ENCODE peak calls at places on chromosomes 6 and 20, in seven cellular contexts. One of them, this sample, is unnamed.
A peak's percentile ranks its signal among the peaks of the same experiment; 100 is the strongest.

GRCh38 chr6:39543117-39543516 is 182.1 kb downstream of the KIF6 start:
- DNase-seq in ovary: no peak
- DNase-seq in SK-N-SH: no peak
- DNase-seq in HepG2: no peak
- DNase-seq in stomach: no peak
- DNase-seq in tibial nerve: no peak
- DNase-seq in transverse colon: peak; percentile 23
- DNase-seq in this sample: peak; percentile 93

GRCh38 chr6:92538296-92538695 is 881.1 kb downstream of the EPHA7 start:
- DNase-seq in ovary: no peak
- DNase-seq in SK-N-SH: no peak
- DNase-seq in HepG2: no peak
- DNase-seq in stomach: no peak
- DNase-seq in tibial nerve: no peak
- DNase-seq in transverse colon: no peak
- DNase-seq in this sample: no peak

GRCh38 chr6:132768051-132768517 is 10.4 kb upstream of the VNN2 start:
- DNase-seq in ovary: no peak
- DNase-seq in SK-N-SH: peak; percentile 3
- DNase-seq in HepG2: peak; percentile 55
- DNase-seq in stomach: peak; percentile 52
- DNase-seq in tibial nerve: peak; percentile 13
- DNase-seq in transverse colon: peak; percentile 21
- DNase-seq in this sample: no peak

GRCh38 chr20:3866464-3866863 is 19.8 kb downstream of the MAVS start:
- DNase-seq in ovary: no peak
- DNase-seq in SK-N-SH: no peak
- DNase-seq in HepG2: no peak
- DNase-seq in stomach: no peak
- DNase-seq in tibial nerve: no peak
- DNase-seq in transverse colon: no peak
- DNase-seq in this sample: no peak

GRCh38 chr6:31356216-31356945 is 598 bp downstream of the HLA-B start:
- DNase-seq in ovary: peak; percentile 44
- DNase-seq in SK-N-SH: peak; percentile 20
- DNase-seq in HepG2: no peak
- DNase-seq in stomach: peak; percentile 49
- DNase-seq in tibial nerve: peak; percentile 24
- DNase-seq in transverse colon: peak; percentile 64
- DNase-seq in this sample: peak; percentile 88

GRCh38 chr6:136990754-136991153 is 54.0 kb downstream of the IL20RA start:
- DNase-seq in ovary: no peak
- DNase-seq in SK-N-SH: peak; percentile 36
- DNase-seq in HepG2: no peak
- DNase-seq in stomach: no peak
- DNase-seq in tibial nerve: no peak
- DNase-seq in transverse colon: no peak
- DNase-seq in this sample: no peak

GRCh38 chr6:166729658-166730057 is 102.6 kb upstream of the RPS6KA2 start:
- DNase-seq in ovary: no peak
- DNase-seq in SK-N-SH: no peak
- DNase-seq in HepG2: no peak
- DNase-seq in stomach: no peak
- DNase-seq in tibial nerve: no peak
- DNase-seq in transverse colon: no peak
- DNase-seq in this sample: no peak

GRCh38 chr6:33633462-33634158 is 12.5 kb downstream of the ITPR3 start:
- DNase-seq in ovary: peak; percentile 79
- DNase-seq in SK-N-SH: peak; percentile 90
- DNase-seq in HepG2: no peak
- DNase-seq in stomach: peak; percentile 84
- DNase-seq in tibial nerve: peak; percentile 60
- DNase-seq in transverse colon: peak; percentile 84
- DNase-seq in this sample: no peak

GRCh38 chr6:158803733-158804143 is 15.4 kb downstream of the EZR start:
- DNase-seq in ovary: no peak
- DNase-seq in SK-N-SH: no peak
- DNase-seq in HepG2: no peak
- DNase-seq in stomach: peak; percentile 34
- DNase-seq in tibial nerve: no peak
- DNase-seq in transverse colon: no peak
- DNase-seq in this sample: no peak

GRCh38 chr6:62367601-62368000 is 81.6 kb upstream of the KHDRBS2 start:
- DNase-seq in ovary: no peak
- DNase-seq in SK-N-SH: no peak
- DNase-seq in HepG2: no peak
- DNase-seq in stomach: no peak
- DNase-seq in tibial nerve: no peak
- DNase-seq in transverse colon: no peak
- DNase-seq in this sample: no peak

GRCh38 chr6:19452495-19452894 is 384.7 kb upstream of the ID4 start:
- DNase-seq in ovary: no peak
- DNase-seq in SK-N-SH: no peak
- DNase-seq in HepG2: no peak
- DNase-seq in stomach: no peak
- DNase-seq in tibial nerve: no peak
- DNase-seq in transverse colon: no peak
- DNase-seq in this sample: no peak

GRCh38 chr6:103236923-103237322 is 1622.8 kb downstream of the HACE1 start:
- DNase-seq in ovary: no peak
- DNase-seq in SK-N-SH: no peak
- DNase-seq in HepG2: no peak
- DNase-seq in stomach: no peak
- DNase-seq in tibial nerve: no peak
- DNase-seq in transverse colon: no peak
- DNase-seq in this sample: no peak

GRCh38 chr6:11357285-11357684 is 124.8 kb upstream of the NEDD9 start:
- DNase-seq in ovary: no peak
- DNase-seq in SK-N-SH: no peak
- DNase-seq in HepG2: no peak
- DNase-seq in stomach: no peak
- DNase-seq in tibial nerve: no peak
- DNase-seq in transverse colon: no peak
- DNase-seq in this sample: no peak

GRCh38 chr20:4045741-4046140 is 30.4 kb upstream of the RNF24 start:
- DNase-seq in ovary: no peak
- DNase-seq in SK-N-SH: no peak
- DNase-seq in HepG2: no peak
- DNase-seq in stomach: no peak
- DNase-seq in tibial nerve: no peak
- DNase-seq in transverse colon: no peak
- DNase-seq in this sample: no peak

GRCh38 chr20:24443436-24443835 is 26.0 kb upstream of the SYNDIG1 start:
- DNase-seq in ovary: no peak
- DNase-seq in SK-N-SH: no peak
- DNase-seq in HepG2: no peak
- DNase-seq in stomach: no peak
- DNase-seq in tibial nerve: no peak
- DNase-seq in transverse colon: no peak
- DNase-seq in this sample: no peak

GRCh38 chr6:163367388-163368183 is 46.9 kb upstream of the QKI start:
- DNase-seq in ovary: no peak
- DNase-seq in SK-N-SH: no peak
- DNase-seq in HepG2: no peak
- DNase-seq in stomach: no peak
- DNase-seq in tibial nerve: no peak
- DNase-seq in transverse colon: no peak
- DNase-seq in this sample: no peak

GRCh38 chr6:2899596-2899995 is 3.5 kb downstream of the SERPINB9 start:
- DNase-seq in ovary: no peak
- DNase-seq in SK-N-SH: no peak
- DNase-seq in HepG2: no peak
- DNase-seq in stomach: no peak
- DNase-seq in tibial nerve: no peak
- DNase-seq in transverse colon: no peak
- DNase-seq in this sample: no peak

GRCh38 chr6:35296931-35297330 is 687 bp upstream of the DEF6 start:
- DNase-seq in ovary: no peak
- DNase-seq in SK-N-SH: no peak
- DNase-seq in HepG2: no peak
- DNase-seq in stomach: no peak
- DNase-seq in tibial nerve: no peak
- DNase-seq in transverse colon: no peak
- DNase-seq in this sample: no peak

GRCh38 chr6:108492131-108492766 is 68.5 kb upstream of the FOXO3 start:
- DNase-seq in ovary: no peak
- DNase-seq in SK-N-SH: peak; percentile 39
- DNase-seq in HepG2: peak; percentile 25
- DNase-seq in stomach: no peak
- DNase-seq in tibial nerve: no peak
- DNase-seq in transverse colon: no peak
- DNase-seq in this sample: no peak

GRCh38 chr20:1628621-1629020 is 8.8 kb upstream of the SIRPB1 start:
- DNase-seq in ovary: no peak
- DNase-seq in SK-N-SH: no peak
- DNase-seq in HepG2: no peak
- DNase-seq in stomach: no peak
- DNase-seq in tibial nerve: no peak
- DNase-seq in transverse colon: no peak
- DNase-seq in this sample: peak; percentile 39

GRCh38 chr6:127176175-127176574 is 57.7 kb downstream of the RSPO3 start:
- DNase-seq in ovary: no peak
- DNase-seq in SK-N-SH: no peak
- DNase-seq in HepG2: no peak
- DNase-seq in stomach: no peak
- DNase-seq in tibial nerve: no peak
- DNase-seq in transverse colon: no peak
- DNase-seq in this sample: no peak

GRCh38 chr6:107246972-107247615 is 131.8 kb upstream of the BEND3 start:
- DNase-seq in ovary: no peak
- DNase-seq in SK-N-SH: no peak
- DNase-seq in HepG2: no peak
- DNase-seq in stomach: no peak
- DNase-seq in tibial nerve: no peak
- DNase-seq in transverse colon: no peak
- DNase-seq in this sample: no peak

GRCh38 chr6:131060311-131060710 is 2.7 kb downstream of the EPB41L2 start:
- DNase-seq in ovary: no peak
- DNase-seq in SK-N-SH: no peak
- DNase-seq in HepG2: no peak
- DNase-seq in stomach: no peak
- DNase-seq in tibial nerve: no peak
- DNase-seq in transverse colon: no peak
- DNase-seq in this sample: no peak

GRCh38 chr6:135304883-135305282 is 123.8 kb downstream of the MYB start:
- DNase-seq in ovary: no peak
- DNase-seq in SK-N-SH: no peak
- DNase-seq in HepG2: no peak
- DNase-seq in stomach: no peak
- DNase-seq in tibial nerve: no peak
- DNase-seq in transverse colon: no peak
- DNase-seq in this sample: no peak
- TF ChIP-seq EP300 in ovary: no peak
- TF ChIP-seq EP300 in SK-N-SH: no peak
- TF ChIP-seq EP300 in HepG2: no peak
- TF ChIP-seq EP300 in stomach: no peak
- TF ChIP-seq EP300 in tibial nerve: no peak
- TF ChIP-seq EP300 in transverse colon: no peak
- TF ChIP-seq EP300 in this sample: no peak

GRCh38 chr20:37229300-37229699 is 32.3 kb downstream of the GHRH start:
- DNase-seq in ovary: no peak
- DNase-seq in SK-N-SH: no peak
- DNase-seq in HepG2: no peak
- DNase-seq in stomach: no peak
- DNase-seq in tibial nerve: no peak
- DNase-seq in transverse colon: no peak
- DNase-seq in this sample: no peak
- H3K36me3 ChIP-seq in ovary: no peaks in the 10 kb centered on the region
- H3K36me3 ChIP-seq in SK-N-SH: peaks cover 75% of the 10 kb centered on the region
- H3K36me3 ChIP-seq in HepG2: peaks cover 98% of the 10 kb centered on the region
- H3K36me3 ChIP-seq in stomach: peaks cover 100% of the 10 kb centered on the region
- H3K36me3 ChIP-seq in tibial nerve: peaks cover 2% of the 10 kb centered on the region
- H3K36me3 ChIP-seq in transverse colon: peaks cover 72% of the 10 kb centered on the region
- H3K36me3 ChIP-seq in this sample: peaks cover 99% of the 10 kb centered on the region

DNA sequence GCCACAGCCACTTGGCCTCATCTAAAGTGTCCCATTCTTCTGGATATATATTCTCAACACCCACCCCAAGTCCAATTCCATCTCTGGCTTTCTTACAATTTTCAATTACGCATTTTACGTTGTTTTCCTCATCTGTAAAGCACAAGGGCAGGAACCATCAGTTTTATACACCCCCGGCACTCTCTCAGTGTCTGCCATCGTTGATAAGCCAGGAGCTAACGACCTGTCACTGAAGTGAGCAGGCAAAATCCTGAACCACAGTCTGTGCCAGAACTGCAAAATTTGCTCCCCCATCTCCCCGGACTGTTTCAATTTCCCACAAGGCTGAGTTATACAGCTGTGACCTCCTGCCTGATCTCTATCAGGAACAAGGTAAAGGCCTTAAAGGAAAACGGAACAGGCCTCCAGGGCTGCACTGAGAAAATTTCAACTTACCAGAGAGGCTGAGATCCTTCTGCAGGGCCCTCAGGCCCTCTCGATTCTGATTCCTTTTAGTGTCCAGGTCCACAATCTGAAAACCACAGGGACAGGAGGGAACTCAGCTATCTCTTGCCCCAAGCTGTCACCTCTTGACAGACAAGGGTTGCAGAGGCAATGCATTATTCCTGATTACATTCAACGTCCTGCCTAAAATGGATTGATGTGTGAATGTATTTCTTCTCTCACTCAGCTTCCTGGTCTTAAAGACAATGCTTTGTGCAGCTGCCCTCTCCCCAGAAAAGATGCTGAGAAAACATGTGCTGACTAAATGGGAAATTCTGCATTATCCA is 1.8 kb downstream of the PDRG1 start:
- DNase-seq in ovary: no peak
- DNase-seq in SK-N-SH: no peak
- DNase-seq in HepG2: no peak
- DNase-seq in stomach: no peak
- DNase-seq in tibial nerve: no peak
- DNase-seq in transverse colon: no peak
- DNase-seq in this sample: no peak
- H3K4me3 ChIP-seq in ovary: no peak overlapping the region
- H3K4me3 ChIP-seq in SK-N-SH: peak overlapping the region; percentile 91
- H3K4me3 ChIP-seq in HepG2: peak overlapping the region; percentile 98
- H3K4me3 ChIP-seq in stomach: no peak overlapping the region
- H3K4me3 ChIP-seq in tibial nerve: no peak overlapping the region
- H3K4me3 ChIP-seq in transverse colon: no peak overlapping the region
- H3K4me3 ChIP-seq in this sample: peak overlapping the region; percentile 99

GRCh38 chr6:43878127-43878634 is 108.2 kb downstream of the VEGFA start:
- DNase-seq in ovary: no peak
- DNase-seq in SK-N-SH: no peak
- DNase-seq in HepG2: no peak
- DNase-seq in stomach: no peak
- DNase-seq in tibial nerve: no peak
- DNase-seq in transverse colon: no peak
- DNase-seq in this sample: no peak
- TF ChIP-seq EP300 in ovary: no peak
- TF ChIP-seq EP300 in SK-N-SH: no peak
- TF ChIP-seq EP300 in HepG2: no peak
- TF ChIP-seq EP300 in stomach: no peak
- TF ChIP-seq EP300 in tibial nerve: no peak
- TF ChIP-seq EP300 in transverse colon: no peak
- TF ChIP-seq EP300 in this sample: no peak

DNA sequence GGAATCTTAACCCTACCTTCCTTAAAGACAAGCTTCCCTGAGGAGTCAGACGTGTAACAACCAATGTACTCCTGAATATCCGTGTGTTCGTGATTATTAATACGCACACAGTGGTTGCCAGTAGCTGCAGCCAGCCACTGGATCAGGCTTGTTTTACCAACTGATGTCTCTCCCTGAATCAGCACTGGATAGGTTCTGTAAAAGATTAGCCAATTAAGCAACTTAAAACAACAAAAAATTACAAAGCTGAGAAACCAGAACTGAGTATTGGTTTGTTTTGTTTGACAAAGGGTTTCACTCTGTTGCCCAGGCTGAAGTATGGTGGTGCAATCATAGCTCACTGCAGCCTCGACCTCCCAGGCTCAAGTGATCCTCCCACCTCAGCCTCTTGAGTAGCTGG is 69.3 kb downstream of the MDN1 start:
- DNase-seq in ovary: no peak
- DNase-seq in SK-N-SH: no peak
- DNase-seq in HepG2: no peak
- DNase-seq in stomach: no peak
- DNase-seq in tibial nerve: no peak
- DNase-seq in transverse colon: no peak
- DNase-seq in this sample: no peak
- H3K36me3 ChIP-seq in ovary: no peaks in the 10 kb centered on the region
- H3K36me3 ChIP-seq in SK-N-SH: peaks cover 77% of the 10 kb centered on the region
- H3K36me3 ChIP-seq in HepG2: peaks cover 77% of the 10 kb centered on the region
- H3K36me3 ChIP-seq in stomach: peaks cover 100% of the 10 kb centered on the region
- H3K36me3 ChIP-seq in tibial nerve: peaks cover 3% of the 10 kb centered on the region
- H3K36me3 ChIP-seq in transverse colon: peaks cover 53% of the 10 kb centered on the region
- H3K36me3 ChIP-seq in this sample: peaks cover 53% of the 10 kb centered on the region

This sample was measured in esophagus muscularis mucosa.